ENCODE peak calls at places on chromosomes 12 and 14, in eight cellular contexts. One of them, this sample, is unnamed.

GRCh38 chr14:32940066-32940651 is 1.5 kb downstream of the NPAS3 start:
- DNase-seq in substantia nigra: no peak
- DNase-seq in stimulated activated CD8-positive, alpha-beta memory T cell treated with anti-CD3 and anti-CD28 coated beads, Interleukin-15, amount 100 ng/mL, for 24 hours: no peak
- DNase-seq in body of pancreas: no peak
- DNase-seq in cardiac fibroblast: peak; percentile 74
- DNase-seq in hepatic stellate cell: no peak
- DNase-seq in fibroblast of the conjunctiva: no peak
- DNase-seq in MV-4-11: no peak
- DNase-seq in this sample: no peak

GRCh38 chr12:5051913-5052312 is 8.2 kb downstream of the KCNA5 start:
- DNase-seq in MV-4-11: peak; percentile 91
- DNase-seq in stimulated activated CD8-positive, alpha-beta memory T cell treated with anti-CD3 and anti-CD28 coated beads, Interleukin-15, amount 100 ng/mL, for 24 hours: no peak
- DNase-seq in hepatic stellate cell: no peak
- DNase-seq in body of pancreas: no peak
- DNase-seq in substantia nigra: no peak
- DNase-seq in fibroblast of the conjunctiva: no peak
- DNase-seq in cardiac fibroblast: no peak
- DNase-seq in this sample: no peak

GRCh38 chr14:55782166-55782565 is 202.2 kb downstream of the KTN1 start:
- DNase-seq in substantia nigra: no peak
- DNase-seq in stimulated activated CD8-positive, alpha-beta memory T cell treated with anti-CD3 and anti-CD28 coated beads, Interleukin-15, amount 100 ng/mL, for 24 hours: no peak
- DNase-seq in cardiac fibroblast: peak; percentile 61
- DNase-seq in body of pancreas: no peak
- DNase-seq in MV-4-11: no peak
- DNase-seq in fibroblast of the conjunctiva: no peak
- DNase-seq in hepatic stellate cell: no peak
- DNase-seq in this sample: no peak

GRCh38 chr14:28875937-28876910 is 109.6 kb downstream of the FOXG1 start:
- DNase-seq in cardiac fibroblast: no peak
- DNase-seq in stimulated activated CD8-positive, alpha-beta memory T cell treated with anti-CD3 and anti-CD28 coated beads, Interleukin-15, amount 100 ng/mL, for 24 hours: no peak
- DNase-seq in MV-4-11: no peak
- DNase-seq in substantia nigra: no peak
- DNase-seq in body of pancreas: no peak
- DNase-seq in hepatic stellate cell: no peak
- DNase-seq in fibroblast of the conjunctiva: no peak
- DNase-seq in this sample: no peak

GRCh38 chr12:118070650-118071049 is 9.7 kb upstream of the WSB2 start:
- DNase-seq in fibroblast of the conjunctiva: no peak
- DNase-seq in substantia nigra: no peak
- DNase-seq in MV-4-11: no peak
- DNase-seq in body of pancreas: no peak
- DNase-seq in stimulated activated CD8-positive, alpha-beta memory T cell treated with anti-CD3 and anti-CD28 coated beads, Interleukin-15, amount 100 ng/mL, for 24 hours: no peak
- DNase-seq in cardiac fibroblast: no peak
- DNase-seq in hepatic stellate cell: no peak
- DNase-seq in this sample: no peak

GRCh38 chr14:103519043-103519836 is 3.4 kb downstream of the CKB start:
- DNase-seq in fibroblast of the conjunctiva: no peak
- DNase-seq in MV-4-11: no peak
- DNase-seq in stimulated activated CD8-positive, alpha-beta memory T cell treated with anti-CD3 and anti-CD28 coated beads, Interleukin-15, amount 100 ng/mL, for 24 hours: no peak
- DNase-seq in cardiac fibroblast: peak; percentile 33
- DNase-seq in body of pancreas: peak; percentile 13
- DNase-seq in substantia nigra: no peak
- DNase-seq in hepatic stellate cell: peak; percentile 59
- DNase-seq in this sample: no peak

GRCh38 chr12:74538491-74539258 is 1.0 kb downstream of the ATXN7L3B start:
- DNase-seq in fibroblast of the conjunctiva: no peak
- DNase-seq in body of pancreas: peak; percentile 26
- DNase-seq in MV-4-11: no peak
- DNase-seq in substantia nigra: no peak
- DNase-seq in cardiac fibroblast: peak; percentile 22
- DNase-seq in hepatic stellate cell: no peak
- DNase-seq in stimulated activated CD8-positive, alpha-beta memory T cell treated with anti-CD3 and anti-CD28 coated beads, Interleukin-15, amount 100 ng/mL, for 24 hours: no peak
- DNase-seq in this sample: no peak

GRCh38 chr12:4685317-4685716 is 34.9 kb upstream of the GALNT8 start:
- DNase-seq in MV-4-11: no peak
- DNase-seq in hepatic stellate cell: no peak
- DNase-seq in fibroblast of the conjunctiva: no peak
- DNase-seq in cardiac fibroblast: no peak
- DNase-seq in body of pancreas: no peak
- DNase-seq in stimulated activated CD8-positive, alpha-beta memory T cell treated with anti-CD3 and anti-CD28 coated beads, Interleukin-15, amount 100 ng/mL, for 24 hours: no peak
- DNase-seq in substantia nigra: no peak
- DNase-seq in this sample: no peak

GRCh38 chr12:57148469-57149308 is 1.3 kb upstream of the LRP1-AS start:
- DNase-seq in MV-4-11: peak; percentile 80
- DNase-seq in substantia nigra: peak; percentile 22
- DNase-seq in hepatic stellate cell: peak; percentile 77
- DNase-seq in fibroblast of the conjunctiva: no peak
- DNase-seq in stimulated activated CD8-positive, alpha-beta memory T cell treated with anti-CD3 and anti-CD28 coated beads, Interleukin-15, amount 100 ng/mL, for 24 hours: no peak
- DNase-seq in body of pancreas: peak; percentile 32
- DNase-seq in cardiac fibroblast: peak; percentile 87
- DNase-seq in this sample: peak; percentile 36

GRCh38 chr14:103057372-103058208 is at the start of gene CDC42BPB:
- DNase-seq in cardiac fibroblast: peak; percentile 87
- DNase-seq in MV-4-11: peak; percentile 51
- DNase-seq in body of pancreas: peak; percentile 93
- DNase-seq in fibroblast of the conjunctiva: peak; percentile 77
- DNase-seq in substantia nigra: peak; percentile 95
- DNase-seq in stimulated activated CD8-positive, alpha-beta memory T cell treated with anti-CD3 and anti-CD28 coated beads, Interleukin-15, amount 100 ng/mL, for 24 hours: no peak
- DNase-seq in hepatic stellate cell: peak; percentile 93
- DNase-seq in this sample: peak; percentile 78

GRCh38 chr12:91920276-91920675 is 225.4 kb downstream of the BTG1 start:
- DNase-seq in hepatic stellate cell: no peak
- DNase-seq in MV-4-11: no peak
- DNase-seq in cardiac fibroblast: peak; percentile 19
- DNase-seq in substantia nigra: no peak
- DNase-seq in stimulated activated CD8-positive, alpha-beta memory T cell treated with anti-CD3 and anti-CD28 coated beads, Interleukin-15, amount 100 ng/mL, for 24 hours: no peak
- DNase-seq in fibroblast of the conjunctiva: no peak
- DNase-seq in body of pancreas: no peak
- DNase-seq in this sample: no peak

GRCh38 chr12:43370299-43370698 is 181.7 kb downstream of the ADAMTS20 start:
- DNase-seq in cardiac fibroblast: peak; percentile 60
- DNase-seq in stimulated activated CD8-positive, alpha-beta memory T cell treated with anti-CD3 and anti-CD28 coated beads, Interleukin-15, amount 100 ng/mL, for 24 hours: no peak
- DNase-seq in hepatic stellate cell: no peak
- DNase-seq in body of pancreas: no peak
- DNase-seq in MV-4-11: peak; percentile 14
- DNase-seq in fibroblast of the conjunctiva: peak; percentile 65
- DNase-seq in substantia nigra: no peak
- DNase-seq in this sample: no peak

GRCh38 chr14:93951798-93952540 is 24.4 kb downstream of the ASB2 start:
- DNase-seq in cardiac fibroblast: no peak
- DNase-seq in body of pancreas: no peak
- DNase-seq in MV-4-11: no peak
- DNase-seq in hepatic stellate cell: no peak
- DNase-seq in stimulated activated CD8-positive, alpha-beta memory T cell treated with anti-CD3 and anti-CD28 coated beads, Interleukin-15, amount 100 ng/mL, for 24 hours: no peak
- DNase-seq in substantia nigra: no peak
- DNase-seq in fibroblast of the conjunctiva: no peak
- DNase-seq in this sample: no peak

GRCh38 chr12:58954002-58954401 is 33.7 kb upstream of the LRIG3 start:
- DNase-seq in stimulated activated CD8-positive, alpha-beta memory T cell treated with anti-CD3 and anti-CD28 coated beads, Interleukin-15, amount 100 ng/mL, for 24 hours: no peak
- DNase-seq in cardiac fibroblast: no peak
- DNase-seq in fibroblast of the conjunctiva: no peak
- DNase-seq in body of pancreas: no peak
- DNase-seq in MV-4-11: no peak
- DNase-seq in substantia nigra: no peak
- DNase-seq in hepatic stellate cell: no peak
- DNase-seq in this sample: no peak

GRCh38 chr12:92574046-92574783 is 128.6 kb upstream of the PLEKHG7 start:
- DNase-seq in MV-4-11: peak; percentile 13
- DNase-seq in fibroblast of the conjunctiva: no peak
- DNase-seq in cardiac fibroblast: peak; percentile 53
- DNase-seq in body of pancreas: peak; percentile 10
- DNase-seq in hepatic stellate cell: no peak
- DNase-seq in stimulated activated CD8-positive, alpha-beta memory T cell treated with anti-CD3 and anti-CD28 coated beads, Interleukin-15, amount 100 ng/mL, for 24 hours: no peak
- DNase-seq in substantia nigra: no peak
- DNase-seq in this sample: no peak

This sample was measured in C1 segment of cervical spinal cord.